ENCODE peak calls at places on chromosomes 16 and 17, in four cellular contexts. I is stimulated activated CD8-positive, alpha-beta memory T cell treated with anti-CD3 and anti-CD28 coated beads, Interleukin-15, amount 100 ng/mL, for 1 hour; T is AG10803; G is A549. L is an unnamed sample.

GRCh38 chr17:46950997-46951621 is 27.9 kb downstream of the RPRML start:
- DNase-seq in G (no peak), T (no peak), I (no peak), L (no peak)

GRCh38 chr16:49556252-49557069 is 182.9 kb downstream of the C16orf78 start:
- DNase-seq in T (peak; percentile 7), G (peak; percentile 35), I (no peak), L (no peak)

GRCh38 chr17:76546556-76547182 is 6.8 kb downstream of the PRCD start:
- DNase-seq in I (no peak), T (peak; percentile 84), G (no peak), L (no peak)

GRCh38 chr17:48444531-48445247 is 14.7 kb upstream of the SKAP1 start:
- DNase-seq in G (no peak), I (no peak), T (no peak), L (peak; percentile 82)

GRCh38 chr17:10668771-10669170 is 11.7 kb upstream of the MYH3 start:
- DNase-seq in G (no peak), I (no peak), T (peak; percentile 51), L (no peak)

GRCh38 chr17:32117399-32117798 is 24.9 kb upstream of the RHOT1 start:
- DNase-seq in T (no peak), I (no peak), G (no peak), L (no peak)

GRCh38 chr17:47996201-47996600 is 25.3 kb downstream of the CDK5RAP3 start:
- DNase-seq in G (no peak), T (no peak), I (no peak), L (no peak)

GRCh38 chr16:9107025-9107970 is 15.9 kb downstream of the HAPSTR1 start:
- DNase-seq in T (peak; percentile 72), I (no peak), G (no peak), L (no peak)

GRCh38 chr17:16313159-16314090 is 39.8 kb downstream of the CENPV start:
- DNase-seq in G (no peak), I (no peak), T (no peak), L (no peak)

GRCh38 chr16:23949630-23950290 is 114.0 kb downstream of the PRKCB start:
- DNase-seq in G (no peak), I (peak; percentile 24), T (no peak), L (peak; percentile 75)

GRCh38 chr17:12620200-12620720 is 45.4 kb upstream of the MYOCD start:
- DNase-seq in T (no peak), G (no peak), I (no peak), L (no peak)

GRCh38 chr17:57296231-57296630 is 39.9 kb downstream of the MSI2 start:
- DNase-seq in I (no peak), T (no peak), G (no peak), L (no peak)

GRCh38 chr17:80198144-80198661 is 21.9 kb downstream of the SGSH start:
- DNase-seq in I (no peak), G (no peak), T (no peak), L (no peak)

GRCh38 chr16:10616744-10617640 is 36.6 kb upstream of the EMP2 start:
- DNase-seq in G (no peak), T (peak; percentile 69), I (no peak), L (no peak)

GRCh38 chr17:8318010-8318409 is 8.0 kb downstream of the ARHGEF15 start:
- DNase-seq in G (no peak), I (no peak), T (no peak), L (no peak)

GRCh38 chr16:46974352-46974751 is 878 bp upstream of the DNAJA2 start:
- DNase-seq in T (peak; percentile 11), I (no peak), G (peak; percentile 26), L (no peak)

GRCh38 chr17:74742978-74743545 is 5.4 kb upstream of the NHERF1 start:
- DNase-seq in G (no peak), I (no peak), T (no peak), L (no peak)

GRCh38 chr16:14050297-14051027 is 20.7 kb upstream of the MRTFB start:
- DNase-seq in G (peak; percentile 48), T (no peak), I (no peak), L (no peak)

GRCh38 chr16:51416921-51417320 is 265.9 kb upstream of the SALL1 start:
- DNase-seq in T (peak; percentile 57), I (no peak), G (no peak), L (no peak)

GRCh38 chr17:55723488-55723848 is 804 bp upstream of the TMEM100 start:
- DNase-seq in I (no peak), G (no peak), T (no peak), L (no peak)

GRCh38 chr17:44266402-44267164 is 1.4 kb downstream of the SLC4A1 start:
- DNase-seq in I (no peak), T (no peak), G (no peak), L (no peak)

GRCh38 chr16:79966226-79966625 is 365.7 kb upstream of the MAF start:
- DNase-seq in I (no peak), T (no peak), G (no peak), L (no peak)

GRCh38 chr17:5418858-5419355 is 555 bp downstream of the NUP88 start:
- DNase-seq in I (no peak), G (no peak), T (no peak), L (no peak)

GRCh38 chr16:86261379-86261778 is 248.9 kb upstream of the FOXF1 start:
- DNase-seq in T (no peak), I (no peak), G (no peak), L (peak; percentile 47)

GRCh38 chr17:10177131-10177920 is 21.1 kb downstream of the GAS7 start:
- DNase-seq in I (no peak), T (no peak), G (no peak), L (no peak)

GRCh38 chr17:73553311-73553710 is 90.9 kb downstream of the SDK2 start:
- DNase-seq in G (no peak), I (no peak), T (no peak), L (no peak)

GRCh38 chr17:59884861-59885260 is 7.9 kb downstream of the TUBD1 start:
- DNase-seq in I (no peak), T (no peak), G (no peak), L (no peak)

GRCh38 chr17:5804226-5804625 is 219.9 kb upstream of the NLRP1 start:
- DNase-seq in G (no peak), T (no peak), I (no peak), L (no peak)

GRCh38 chr17:80732268-80732667 is 187.6 kb downstream of the RPTOR start:
- DNase-seq in T (peak; percentile 90), G (no peak), I (no peak), L (no peak)

GRCh38 chr16:21565816-21566669 is 33.3 kb upstream of the METTL9 start:
- DNase-seq in G (no peak), I (no peak), T (no peak), L (no peak)

GRCh38 chr17:6713130-6713917 is at the start of gene SLC13A5:
- DNase-seq in T (no peak), G (peak; percentile 85), I (no peak), L (no peak)

GRCh38 chr17:726331-726919 is 6.0 kb upstream of the TLCD3A start:
- DNase-seq in G (no peak), T (no peak), I (no peak), L (no peak)

GRCh38 chr16:23280483-23280967 is 21.6 kb upstream of the SCNN1B start:
- DNase-seq in I (no peak), G (no peak), T (no peak), L (no peak)

GRCh38 chr17:83062011-83062817 is 17.2 kb upstream of the METRNL start:
- DNase-seq in G (no peak), I (no peak), T (no peak), L (no peak)

GRCh38 chr16:48353565-48354163 is 31.5 kb downstream of the SIAH1 start:
- DNase-seq in G (peak; percentile 81), I (peak; percentile 35), T (peak; percentile 74), L (peak; percentile 62)

GRCh38 chr16:50665128-50665878 is 15.8 kb downstream of the SNX20 start:
- DNase-seq in I (peak; percentile 85), T (peak; percentile 60), G (peak; percentile 74), L (peak; percentile 48)

GRCh38 chr17:10477701-10478100 is 8.3 kb upstream of the MYH4 start:
- DNase-seq in I (no peak), G (no peak), T (no peak), L (no peak)